ENCODE peak calls at places on chromosomes 1 and 21, in seven cellular contexts. R is NCI-H2081; Y is EL; B is NCI-H1436 treated with DMSO at 0.1 percent for 48 hours; F is WERI-Rb-1; P is MCF 10A; S is activated T-helper 1 cell treated with anti-CD3 and anti-CD28 coated beads, Interleukin-2, amount 50 U/mL, for 16 hours. C is an unnamed sample.

GRCh38 chr1:31765041-31765467 is 914 bp upstream of the ADGRB2 start:
- DNase-seq in R (peak), Y (no peak), B (no peak), F (peak), P (peak), S (no peak), C (no peak)

GRCh38 chr1:227447531-227447990 is 115.8 kb upstream of the ZNF678 start:
- DNase-seq in R (no peak), Y (peak), B (no peak), F (no peak), P (no peak), S (no peak), C (peak)

GRCh38 chr1:180183426-180183825 is 28.8 kb downstream of the QSOX1 start:
- DNase-seq in R (no peak), Y (no peak), B (no peak), F (no peak), P (no peak), S (no peak), C (no peak)

GRCh38 chr1:57215175-57215574 is 208.7 kb downstream of the DAB1 start:
- DNase-seq in R (no peak), Y (no peak), B (no peak), F (no peak), P (no peak), S (no peak), C (no peak)

GRCh38 chr1:63705058-63705457 is 68.8 kb upstream of the ROR1 start:
- DNase-seq in R (no peak), Y (no peak), B (no peak), F (no peak), P (no peak), S (no peak), C (no peak)

GRCh38 chr1:235955777-235956176 is 89.1 kb upstream of the LYST start:
- DNase-seq in R (no peak), Y (no peak), B (no peak), F (no peak), P (no peak), S (no peak), C (no peak)

GRCh38 chr1:90174246-90174645 is 179.3 kb downstream of the ZNF326 start:
- DNase-seq in R (no peak), Y (no peak), B (no peak), F (peak), P (peak), S (no peak), C (no peak)

GRCh38 chr1:47870946-47871750 is 126.0 kb downstream of the TRABD2B start:
- DNase-seq in R (no peak), Y (no peak), B (no peak), F (no peak), P (no peak), S (no peak), C (no peak)

GRCh38 chr1:98179159-98179558 is 258.3 kb upstream of the DPYD start:
- DNase-seq in R (no peak), Y (no peak), B (no peak), F (no peak), P (no peak), S (no peak), C (no peak)

GRCh38 chr21:27406297-27407009 is 439.6 kb upstream of the ADAMTS5 start:
- DNase-seq in R (no peak), Y (peak), B (no peak), F (no peak), P (no peak), S (no peak), C (no peak)

GRCh38 chr21:40507978-40508377 is 339.0 kb downstream of the DSCAM start:
- DNase-seq in R (no peak), Y (peak), B (no peak), F (no peak), P (peak), S (no peak), C (peak)

GRCh38 chr1:155320661-155321576 is at the start of gene RUSC1:
- DNase-seq in R (peak), Y (peak), B (no peak), F (peak), P (no peak), S (peak), C (peak)

GRCh38 chr21:36203603-36203889 is 46.9 kb downstream of the DOP1B start:
- DNase-seq in R (no peak), Y (peak), B (no peak), F (no peak), P (peak), S (no peak), C (peak)

GRCh38 chr1:116474921-116475849 is 95.6 kb downstream of the CD58 start:
- DNase-seq in R (no peak), Y (no peak), B (no peak), F (no peak), P (no peak), S (no peak), C (no peak)

GRCh38 chr1:37995773-37996379 is 6.1 kb upstream of the SF3A3 start:
- DNase-seq in R (peak), Y (peak), B (no peak), F (no peak), P (no peak), S (no peak), C (no peak)

GRCh38 chr1:29624320-29624719 is 388.0 kb downstream of the PTPRU start:
- DNase-seq in R (no peak), Y (no peak), B (no peak), F (no peak), P (no peak), S (no peak), C (no peak)

GRCh38 chr1:67801903-67802302 is 31.4 kb downstream of the GNG12 start:
- DNase-seq in R (no peak), Y (peak), B (no peak), F (no peak), P (no peak), S (no peak), C (no peak)

C was measured in RWPE1.